ENCODE peak calls at places on chromosomes 2 and 18, in four cellular contexts. P is activated CD8-positive, alpha-beta T cell treated with anti-CD3 and anti-CD28 coated beads for 36 hours; U is A549; O is neural progenitor cell. R is an unnamed sample.
A peak's percentile ranks its signal among the peaks of the same experiment; 100 is the strongest.

GRCh38 chr18:79380816-79381806 is 14.6 kb upstream of the NFATC1 start:
- DNase-seq in U (peak; percentile 29), O (peak; percentile 85), P (peak; percentile 82), R (peak; percentile 88)

GRCh38 chr18:37836571-37836970 is 271.0 kb upstream of the CELF4 start:
- DNase-seq in O (no peak), P (no peak), U (no peak), R (no peak)

GRCh38 chr2:228015741-228016140 is 144.3 kb downstream of the DAW1 start:
- DNase-seq in P (no peak), U (no peak), O (no peak), R (no peak)

GRCh38 chr2:179898873-179899272 is 37.5 kb upstream of the ZNF385B start:
- DNase-seq in O (peak; percentile 73), P (peak; percentile 49), U (peak; percentile 56), R (peak; percentile 67)

GRCh38 chr2:60629801-60630385 is 76.4 kb upstream of the BCL11A start:
- DNase-seq in U (no peak), P (no peak), O (no peak), R (no peak)

GRCh38 chr2:176814740-176815367 is 397.7 kb upstream of the HNRNPA3 start:
- DNase-seq in O (peak; percentile 38), P (peak; percentile 16), U (peak; percentile 37), R (no peak)

GRCh38 chr2:84776011-84776410 is 104.9 kb downstream of the TRABD2A start:
- DNase-seq in P (no peak), O (no peak), U (no peak), R (no peak)

GRCh38 chr2:45812039-45812500 is 160.6 kb downstream of the PRKCE start:
- DNase-seq in P (no peak), U (no peak), O (no peak), R (no peak)

GRCh38 chr2:16223071-16223470 is 282.7 kb downstream of the MYCN start:
- DNase-seq in P (no peak), O (peak; percentile 87), U (no peak), R (no peak)

GRCh38 chr2:46392561-46393351 is 86.6 kb upstream of the TMEM247 start:
- DNase-seq in U (no peak), P (no peak), O (no peak), R (no peak)

GRCh38 chr2:54725343-54726099 is 2.1 kb downstream of the EML6 start:
- DNase-seq in U (no peak), P (no peak), O (peak; percentile 27), R (peak; percentile 4)

GRCh38 chr2:193561054-193561453 is 1366.3 kb upstream of the TMEFF2 start:
- DNase-seq in P (no peak), U (no peak), O (no peak), R (no peak)

GRCh38 chr18:46474487-46475366 is 182.3 kb downstream of the LOXHD1 start:
- DNase-seq in P (peak; percentile 4), O (no peak), U (no peak), R (no peak)

GRCh38 chr2:10873790-10874437 is 37.8 kb upstream of the KCNF1 start:
- DNase-seq in P (no peak), U (no peak), O (no peak), R (no peak)

GRCh38 chr2:46547223-46548102 is 68.1 kb downstream of the TMEM247 start:
- DNase-seq in P (no peak), U (no peak), O (no peak), R (no peak)

GRCh38 chr2:125681576-125681975 is 974.4 kb upstream of the GYPC start:
- DNase-seq in P (no peak), U (no peak), O (no peak), R (no peak)

GRCh38 chr2:148817210-148817708 is 57.8 kb upstream of the KIF5C start:
- DNase-seq in P (no peak), U (no peak), O (peak; percentile 20), R (no peak)

DNA sequence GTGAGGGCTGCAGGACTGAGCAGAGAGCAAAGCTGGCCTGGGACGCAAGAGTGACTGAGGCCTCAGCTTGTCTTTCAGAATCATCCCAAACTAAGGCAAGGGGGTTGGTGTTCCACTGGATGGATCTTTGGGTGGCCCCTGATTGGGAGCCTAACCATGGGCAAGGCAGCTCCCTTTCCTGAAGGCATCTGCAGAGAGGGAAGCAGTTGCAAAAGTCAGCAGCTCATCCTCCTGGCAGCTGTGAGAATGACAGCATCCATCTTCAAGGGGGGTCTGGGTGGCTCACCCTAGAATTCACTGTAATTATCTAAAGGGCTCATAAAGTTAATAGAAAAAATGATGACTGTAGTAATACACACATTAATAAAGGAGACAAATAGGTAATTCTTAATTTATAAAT is 46.5 kb upstream of the RAB31 start:
- DNase-seq in O (no peak), P (no peak), U (peak; percentile 50), R (no peak)
- TF ChIP-seq CTCF in O (no peak), P (no peak), U (peak; percentile 28), R (no peak)

DNA sequence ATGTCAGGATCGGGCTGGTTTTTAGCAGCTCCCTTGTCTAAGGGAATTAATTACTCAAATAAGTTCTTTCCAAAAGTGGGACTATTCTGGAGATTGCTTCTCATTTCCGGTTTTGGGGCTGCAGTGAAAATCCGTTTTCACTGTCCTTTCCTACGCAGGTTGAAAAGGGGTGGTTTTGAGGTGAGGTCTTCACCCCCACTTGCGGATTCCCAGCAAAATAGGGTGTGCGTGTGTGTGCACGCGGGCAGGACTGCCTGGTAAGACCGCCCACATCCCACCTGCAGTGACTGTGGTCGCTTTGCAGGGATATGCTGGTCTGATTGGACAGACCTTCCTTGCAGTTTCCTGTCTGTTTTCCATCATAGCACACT is 472 bp upstream of the PLEKHM3 start:
- DNase-seq in U (no peak), P (peak; percentile 54), O (peak; percentile 13), R (no peak)
- TF ChIP-seq CTCF in U (no peak), P (no peak), O (no peak), R (no peak)

GRCh38 chr2:196136151-196136550 is 35.2 kb downstream of the STK17B start:
- DNase-seq in U (no peak), O (no peak), P (no peak), R (no peak)

GRCh38 chr2:196128749-196129148 is 42.6 kb downstream of the STK17B start:
- DNase-seq in O (no peak), P (no peak), U (no peak), R (no peak)

GRCh38 chr2:196131949-196132925 is 39.1 kb downstream of the STK17B start:
- DNase-seq in U (no peak), O (peak; percentile 11), P (peak; percentile 87), R (no peak)

GRCh38 chr2:196130039-196130825 is 41.1 kb downstream of the STK17B start:
- DNase-seq in P (peak; percentile 44), O (no peak), U (no peak), R (no peak)

DNA sequence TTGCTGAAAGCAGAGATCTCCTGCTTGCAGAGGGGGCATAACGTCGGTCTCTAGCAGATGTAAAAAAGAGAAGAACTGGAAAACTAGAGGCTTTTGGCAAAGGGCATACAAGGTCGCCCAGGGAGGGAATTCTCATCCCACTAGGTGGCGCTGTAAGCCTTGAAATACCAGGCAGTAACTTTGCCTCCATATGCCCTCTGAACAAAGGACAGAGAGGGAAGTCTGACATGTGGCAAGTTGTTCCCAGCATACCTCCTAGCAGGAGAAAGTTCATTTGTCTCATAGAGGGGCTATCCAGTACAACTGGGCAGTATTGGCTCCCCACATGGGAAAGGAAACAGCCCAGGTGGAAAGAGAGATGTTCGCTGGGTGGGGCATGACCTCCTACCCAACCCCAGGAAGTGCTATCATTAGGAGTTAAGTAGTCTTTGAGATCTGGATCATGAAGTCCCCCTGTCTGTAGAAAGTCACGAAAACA is 40.0 kb downstream of the STK17B start:
- DNase-seq in U (peak; percentile 66), P (peak; percentile 83), O (peak; percentile 24), R (no peak)
- TF ChIP-seq CTCF in U (peak; percentile 15), P (peak; percentile 72), O (peak; percentile 47), R (peak; percentile 32)

DNA sequence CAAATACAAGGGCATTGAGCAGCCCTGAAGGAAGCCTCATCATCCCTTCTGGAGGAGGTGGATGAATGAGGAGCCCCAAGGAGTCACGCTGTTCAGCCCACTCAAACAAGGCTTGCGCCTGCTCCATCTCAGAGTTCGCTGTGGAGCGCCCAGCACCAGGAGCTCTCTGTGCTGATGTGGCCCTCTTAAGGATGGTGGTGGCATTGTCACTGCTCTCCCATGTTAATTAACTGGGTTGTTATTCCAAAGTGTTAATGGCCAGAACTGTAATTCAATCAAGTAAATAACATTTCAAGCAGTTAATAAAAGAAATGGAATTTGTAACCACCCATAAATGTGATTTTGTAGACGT is 726.0 kb upstream of the RAB6C start:
- DNase-seq in U (peak; percentile 8), O (peak; percentile 69), P (no peak), R (peak; percentile 27)
- TF ChIP-seq CTCF in U (no peak), O (peak; percentile 61), P (no peak), R (peak; percentile 30)

R was measured in endothelial cell.